ENCODE peak calls at places on chromosome 18, in four cellular contexts. Q is fibroblast of mammary gland, C is ovary, H is A549. X is an unnamed sample.
A peak's percentile ranks its signal among the peaks of the same experiment; 100 is the strongest.

GRCh38 chr18:13915973-13916372 is 637 bp upstream of the MC2R start:
- DNase-seq in C (no peak), H (no peak), Q (no peak), X (no peak)

GRCh38 chr18:77004555-77005380 is 127.8 kb downstream of the MBP start:
- DNase-seq in Q (no peak), C (no peak), H (no peak), X (peak; percentile 13)

GRCh38 chr18:26133652-26134051 is at the start of gene PSMA8:
- DNase-seq in H (no peak), C (no peak), Q (no peak), X (peak; percentile 69)

GRCh38 chr18:23405626-23406025 is 47.5 kb upstream of the RIOK3 start:
- DNase-seq in C (no peak), Q (no peak), H (no peak), X (no peak)

GRCh38 chr18:41266616-41267015 is 688.4 kb upstream of the PIK3C3 start:
- DNase-seq in C (no peak), H (no peak), Q (peak; percentile 6), X (no peak)

GRCh38 chr18:3177902-3178687 is 41.7 kb downstream of the MYOM1 start:
- DNase-seq in H (no peak), C (no peak), Q (no peak), X (peak; percentile 57)

GRCh38 chr18:11955299-11956029 is 25.8 kb upstream of the IMPA2 start:
- DNase-seq in Q (peak; percentile 95), H (peak; percentile 79), C (peak; percentile 46), X (no peak)

GRCh38 chr18:11518788-11519685 is 90.4 kb upstream of the SLC35G4 start:
- DNase-seq in Q (peak; percentile 54), C (no peak), H (peak; percentile 62), X (peak; percentile 74)

GRCh38 chr18:40687401-40687800 is 1267.6 kb upstream of the PIK3C3 start:
- DNase-seq in C (no peak), Q (peak; percentile 10), H (no peak), X (no peak)

GRCh38 chr18:3541549-3542386 is 91.8 kb downstream of the TGIF1 start:
- DNase-seq in H (no peak), C (no peak), Q (no peak), X (no peak)

GRCh38 chr18:54774423-54774822 is 53.9 kb upstream of the RAB27B start:
- DNase-seq in H (no peak), C (no peak), Q (peak; percentile 37), X (no peak)

GRCh38 chr18:41955688-41956087 is 654 bp downstream of the PIK3C3 start:
- DNase-seq in C (no peak), Q (no peak), H (no peak), X (no peak)

GRCh38 chr18:58364867-58365533 is 263.9 kb downstream of the ALPK2 start:
- DNase-seq in C (no peak), H (no peak), Q (peak; percentile 82), X (no peak)

GRCh38 chr18:13318644-13319501 is 100.3 kb downstream of the LDLRAD4 start:
- DNase-seq in H (no peak), C (no peak), Q (no peak), X (no peak)

GRCh38 chr18:21115519-21116411 is 4.2 kb upstream of the ROCK1 start:
- DNase-seq in H (no peak), Q (peak; percentile 85), C (no peak), X (no peak)

GRCh38 chr18:51110073-51110797 is 80.2 kb downstream of the SMAD4 start:
- DNase-seq in Q (peak; percentile 28), C (peak; percentile 36), H (peak; percentile 31), X (peak; percentile 64)

GRCh38 chr18:43312891-43313290 is 35.6 kb upstream of the SYT4 start:
- DNase-seq in H (no peak), Q (peak; percentile 30), C (no peak), X (no peak)

GRCh38 chr18:75208055-75208835 is 694 bp downstream of the PTGR3 start:
- DNase-seq in C (peak; percentile 59), Q (peak; percentile 52), H (peak; percentile 47), X (peak; percentile 63)

GRCh38 chr18:23833714-23834113 is 144.5 kb downstream of the LAMA3 start:
- DNase-seq in C (no peak), Q (no peak), H (no peak), X (no peak)

GRCh38 chr18:43129946-43130523 is 14.6 kb upstream of the RIT2 start:
- DNase-seq in C (no peak), Q (peak; percentile 39), H (no peak), X (no peak)

GRCh38 chr18:36297419-36298112 is at the start of gene FHOD3:
- DNase-seq in H (peak; percentile 26), C (peak; percentile 76), Q (peak; percentile 38), X (peak; percentile 79)

GRCh38 chr18:72013512-72013911 is 530.6 kb downstream of the CBLN2 start:
- DNase-seq in C (no peak), Q (peak; percentile 0), H (no peak), X (no peak)

GRCh38 chr18:58580623-58581022 is 48.3 kb downstream of the ALPK2 start:
- DNase-seq in Q (peak; percentile 42), H (peak; percentile 73), C (no peak), X (no peak)

GRCh38 chr18:36302676-36303075 is 5.2 kb downstream of the FHOD3 start:
- DNase-seq in H (no peak), Q (peak; percentile 43), C (no peak), X (no peak)

GRCh38 chr18:35282353-35282752 is 7.7 kb downstream of the ZSCAN30 start:
- DNase-seq in H (no peak), C (no peak), Q (peak; percentile 94), X (no peak)

GRCh38 chr18:60446821-60447220 is 74.2 kb upstream of the MC4R start:
- DNase-seq in Q (no peak), H (no peak), C (no peak), X (no peak)

GRCh38 chr18:2981212-2981728 is 31.7 kb downstream of the LPIN2 start:
- DNase-seq in C (no peak), H (peak; percentile 86), Q (peak; percentile 97), X (no peak)

GRCh38 chr18:13473751-13474150 is 252.6 kb downstream of the FAM210A start:
- DNase-seq in C (no peak), Q (no peak), H (no peak), X (no peak)

GRCh38 chr18:40935423-40935822 is 1019.6 kb upstream of the PIK3C3 start:
- DNase-seq in H (peak; percentile 27), Q (peak; percentile 46), C (no peak), X (no peak)

GRCh38 chr18:57084331-57085298 is 62.3 kb upstream of the BOD1L2 start:
- DNase-seq in Q (no peak), H (no peak), C (no peak), X (no peak)

GRCh38 chr18:40555914-40556313 is 1399.1 kb upstream of the PIK3C3 start:
- DNase-seq in C (no peak), Q (no peak), H (no peak), X (no peak)

GRCh38 chr18:22470511-22471181 is 52.9 kb upstream of the CTAGE1 start:
- DNase-seq in Q (no peak), H (peak; percentile 24), C (no peak), X (no peak)

GRCh38 chr18:37566479-37567060 is 972 bp upstream of the CELF4 start:
- DNase-seq in C (no peak), Q (no peak), H (no peak), X (peak; percentile 35)

GRCh38 chr18:74963820-74964446 is 245.0 kb downstream of the PTGR3 start:
- DNase-seq in Q (peak; percentile 68), C (no peak), H (peak; percentile 47), X (peak; percentile 63)

GRCh38 chr18:53796042-53796729 is 428.3 kb downstream of the MBD2 start:
- DNase-seq in H (peak; percentile 7), C (no peak), Q (peak; percentile 97), X (no peak)

GRCh38 chr18:38575023-38575422 is 1009.4 kb upstream of the CELF4 start:
- DNase-seq in C (no peak), Q (no peak), H (no peak), X (no peak)

GRCh38 chr18:37946324-37946723 is 380.7 kb upstream of the CELF4 start:
- DNase-seq in H (no peak), C (no peak), Q (no peak), X (no peak)

GRCh38 chr18:45805551-45805950 is 19.9 kb upstream of the SIGLEC15 start:
- DNase-seq in H (no peak), Q (peak; percentile 70), C (no peak), X (no peak)
- H3K4me3 ChIP-seq in H (no peak overlapping the region), Q (no peak overlapping the region), C (no peak overlapping the region), X (no peak overlapping the region)

GRCh38 chr18:79486356-79487197 is 90.8 kb downstream of the NFATC1 start:
- DNase-seq in H (no peak), C (no peak), Q (no peak), X (no peak)
- H3K4me3 ChIP-seq in H (no peak overlapping the region), C (no peak overlapping the region), Q (no peak overlapping the region), X (no peak overlapping the region)

DNA sequence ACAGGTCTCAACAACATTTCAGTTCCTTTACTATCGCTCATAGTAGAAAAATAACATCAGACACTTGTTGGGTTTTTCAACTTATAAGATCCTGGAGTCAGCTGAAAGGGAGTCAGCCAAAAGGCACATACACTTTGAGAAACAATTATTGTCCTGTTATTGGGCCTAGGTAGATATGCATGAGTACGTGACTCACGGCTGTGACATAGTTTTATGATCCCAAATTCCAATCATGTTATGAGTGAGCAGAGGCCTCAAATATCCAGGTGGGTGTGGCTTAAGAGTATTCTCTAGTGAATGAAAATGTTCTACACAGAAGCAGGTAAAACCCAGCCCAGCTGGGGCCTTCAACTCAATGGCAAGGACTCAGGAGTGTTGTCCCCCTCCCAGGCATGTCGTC is 27.2 kb downstream of the SERPINB8 start:
- DNase-seq in Q (no peak), H (no peak), C (no peak), X (no peak)
- H3K4me3 ChIP-seq in Q (no peak overlapping the region), H (no peak overlapping the region), C (no peak overlapping the region), X (no peak overlapping the region)

GRCh38 chr18:5630766-5631413 is 87.1 kb upstream of the EPB41L3 start:
- DNase-seq in Q (peak; percentile 50), C (no peak), H (no peak), X (no peak)
- H3K4me3 ChIP-seq in Q (no peak overlapping the region), C (no peak overlapping the region), H (no peak overlapping the region), X (peak overlapping the region; percentile 66)

GRCh38 chr18:48938827-48939367 is 11.9 kb downstream of the SMAD7 start:
- DNase-seq in H (no peak), Q (no peak), C (no peak), X (no peak)
- H3K4me3 ChIP-seq in H (peak overlapping the region; percentile 80), Q (peak overlapping the region; percentile 7), C (peak overlapping the region; percentile 15), X (no peak overlapping the region)

GRCh38 chr18:49446481-49446880 is 14.0 kb downstream of the DYM start:
- DNase-seq in C (no peak), Q (peak; percentile 45), H (no peak), X (no peak)

GRCh38 chr18:49443837-49444236 is 16.6 kb downstream of the DYM start:
- DNase-seq in Q (no peak), H (no peak), C (no peak), X (no peak)

GRCh38 chr18:49444599-49444998 is 15.8 kb downstream of the DYM start:
- DNase-seq in C (no peak), Q (peak; percentile 33), H (no peak), X (no peak)

DNA sequence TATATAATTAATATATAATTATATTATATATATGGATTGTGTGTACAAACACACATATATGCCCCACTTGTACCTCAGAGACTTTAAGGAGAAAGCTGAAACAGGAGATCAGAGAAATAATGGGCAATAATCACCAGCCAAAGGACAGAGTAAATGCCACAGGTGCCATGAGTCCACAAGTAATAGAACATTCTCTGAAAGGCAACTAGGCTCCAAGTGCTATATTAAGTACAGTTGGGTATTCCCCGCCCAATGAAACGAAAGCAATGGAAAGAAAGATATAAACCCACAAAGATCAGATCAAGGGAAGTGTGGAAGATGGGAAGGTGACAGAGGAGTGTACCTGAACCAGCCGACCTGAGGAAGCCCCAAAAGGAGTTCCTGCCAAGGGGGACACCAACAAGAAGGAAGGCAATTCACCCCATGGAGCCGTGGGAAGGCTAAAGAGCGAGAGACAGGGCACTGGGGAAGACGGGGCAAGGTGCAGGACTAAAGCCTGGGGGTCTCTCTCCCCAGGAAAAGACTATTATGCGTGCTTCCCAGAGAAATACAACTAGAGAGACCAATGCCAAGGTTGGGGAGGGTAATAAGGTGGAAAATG is 19.0 kb downstream of the DYM start:
- DNase-seq in Q (no peak), C (no peak), H (no peak), X (no peak)
- H3K4me3 ChIP-seq in Q (no peak overlapping the region), C (no peak overlapping the region), H (no peak overlapping the region), X (no peak overlapping the region)

X was measured in testis.